ENCODE peak calls at places on chromosome 7, in six cellular contexts. Y is MM.1S, G is A549, I is foreskin fibroblast, M is fibroblast of villous mesenchyme, X is brain microvascular endothelial cell. L is an unnamed sample.

GRCh38 chr7:55367283-55367840 is 2.2 kb downstream of the LANCL2 start:
- DNase-seq in Y (no peak), G (no peak), I (no peak), M (no peak), X (no peak), L (no peak)

GRCh38 chr7:99109108-99110051 is 34.5 kb downstream of the SMURF1 start:
- DNase-seq in Y (no peak), G (no peak), I (no peak), M (no peak), X (peak; percentile 47), L (no peak)

GRCh38 chr7:134448359-134449229 is 10.3 kb downstream of the AKR1B1 start:
- DNase-seq in Y (no peak), G (peak; percentile 97), I (peak; percentile 88), M (peak; percentile 86), X (peak; percentile 74), L (no peak)

GRCh38 chr7:113698556-113699220 is 220.1 kb downstream of the PPP1R3A start:
- DNase-seq in Y (peak; percentile 52), G (no peak), I (peak; percentile 3), M (peak; percentile 20), X (peak; percentile 34), L (no peak)

GRCh38 chr7:43108255-43109011 is 4.0 kb upstream of the HECW1 start:
- DNase-seq in Y (peak; percentile 80), G (peak; percentile 58), I (peak; percentile 52), M (peak; percentile 59), X (peak; percentile 75), L (peak; percentile 72)

GRCh38 chr7:135744938-135745701 is 3.5 kb downstream of the FAM180A start:
- DNase-seq in Y (no peak), G (no peak), I (peak; percentile 79), M (peak; percentile 30), X (peak; percentile 68), L (no peak)

GRCh38 chr7:107446988-107447387 is 22.9 kb upstream of the GPR22 start:
- DNase-seq in Y (no peak), G (no peak), I (no peak), M (no peak), X (peak; percentile 56), L (no peak)

GRCh38 chr7:105298439-105298894 is 90.3 kb downstream of the SRPK2 start:
- DNase-seq in Y (peak; percentile 87), G (no peak), I (no peak), M (no peak), X (no peak), L (no peak)

GRCh38 chr7:136931169-136931867 is 62.9 kb downstream of the CHRM2 start:
- DNase-seq in Y (no peak), G (no peak), I (no peak), M (no peak), X (no peak), L (no peak)

GRCh38 chr7:2689343-2689847 is 1.4 kb downstream of the AMZ1 start:
- DNase-seq in Y (no peak), G (no peak), I (no peak), M (no peak), X (no peak), L (no peak)

GRCh38 chr7:78175744-78176143 is 377.2 kb downstream of the PHTF2 start:
- DNase-seq in Y (no peak), G (no peak), I (no peak), M (no peak), X (no peak), L (no peak)

GRCh38 chr7:18408461-18408860 is 87.1 kb upstream of the HDAC9 start:
- DNase-seq in Y (no peak), G (no peak), I (peak; percentile 86), M (no peak), X (peak; percentile 58), L (no peak)

GRCh38 chr7:18414885-18415284 is 80.7 kb upstream of the HDAC9 start:
- DNase-seq in Y (no peak), G (no peak), I (no peak), M (no peak), X (no peak), L (no peak)

GRCh38 chr7:18416988-18417387 is 78.6 kb upstream of the HDAC9 start:
- DNase-seq in Y (no peak), G (no peak), I (no peak), M (no peak), X (no peak), L (no peak)

GRCh38 chr7:18408868-18409267 is 86.7 kb upstream of the HDAC9 start:
- DNase-seq in Y (no peak), G (no peak), I (no peak), M (no peak), X (no peak), L (no peak)

DNA sequence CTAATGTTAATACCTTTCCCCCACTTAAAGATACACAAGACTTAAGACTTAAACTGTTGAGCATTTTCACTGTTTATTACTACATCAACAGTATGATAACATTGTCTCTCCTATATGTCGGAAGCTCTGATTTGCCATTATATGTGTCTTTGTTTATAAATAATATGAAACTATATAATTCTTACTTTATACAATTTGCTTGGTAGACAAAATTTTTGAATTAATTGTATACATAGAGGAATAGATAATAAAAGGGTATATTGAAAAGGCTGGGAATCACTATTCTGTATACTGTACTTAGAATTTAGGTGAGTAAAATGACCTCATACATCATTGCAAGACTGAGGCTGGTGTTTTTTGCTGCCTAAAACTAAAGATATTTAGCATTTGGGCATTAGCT is 82.1 kb upstream of the HDAC9 start:
- DNase-seq in Y (no peak), G (no peak), I (no peak), M (no peak), X (no peak), L (no peak)
- TF ChIP-seq CTCF in Y (no peak), G (no peak), I (no peak), M (no peak), X (no peak), L (no peak)

GRCh38 chr7:47796347-47796746 is 151.9 kb downstream of the PKD1L1 start:
- DNase-seq in Y (peak; percentile 17), G (no peak), I (no peak), M (peak; percentile 44), X (no peak), L (no peak)

GRCh38 chr7:47795631-47796030 is 152.6 kb downstream of the PKD1L1 start:
- DNase-seq in Y (no peak), G (no peak), I (peak; percentile 72), M (peak; percentile 90), X (peak; percentile 75), L (no peak)

GRCh38 chr7:47794016-47794415 is 154.2 kb downstream of the PKD1L1 start:
- DNase-seq in Y (no peak), G (no peak), I (no peak), M (no peak), X (no peak), L (no peak)

GRCh38 chr7:47791682-47792081 is 156.6 kb downstream of the PKD1L1 start:
- DNase-seq in Y (no peak), G (no peak), I (no peak), M (no peak), X (no peak), L (no peak)

GRCh38 chr7:47792521-47793121 is 155.6 kb downstream of the PKD1L1 start:
- DNase-seq in Y (no peak), G (no peak), I (no peak), M (peak; percentile 58), X (peak; percentile 28), L (no peak)
- TF ChIP-seq CTCF in Y (peak; percentile 42), G (peak; percentile 35), I (peak; percentile 43), M (peak; percentile 66), X (peak; percentile 74), L (peak; percentile 30)

GRCh38 chr7:10720042-10720441 is 253.6 kb upstream of the PHF14 start:
- DNase-seq in Y (no peak), G (no peak), I (no peak), M (no peak), X (no peak), L (no peak)
- TF ChIP-seq CTCF in Y (no peak), G (no peak), I (no peak), M (no peak), X (no peak), L (no peak)

GRCh38 chr7:23655433-23655832 is 24.6 kb upstream of the FAM221A start:
- DNase-seq in Y (no peak), G (no peak), I (no peak), M (no peak), X (no peak), L (no peak)

GRCh38 chr7:23653942-23654341 is 26.1 kb upstream of the FAM221A start:
- DNase-seq in Y (no peak), G (no peak), I (no peak), M (no peak), X (no peak), L (no peak)

GRCh38 chr7:23658831-23659427 is 21.1 kb upstream of the FAM221A start:
- DNase-seq in Y (no peak), G (no peak), I (no peak), M (no peak), X (no peak), L (no peak)

DNA sequence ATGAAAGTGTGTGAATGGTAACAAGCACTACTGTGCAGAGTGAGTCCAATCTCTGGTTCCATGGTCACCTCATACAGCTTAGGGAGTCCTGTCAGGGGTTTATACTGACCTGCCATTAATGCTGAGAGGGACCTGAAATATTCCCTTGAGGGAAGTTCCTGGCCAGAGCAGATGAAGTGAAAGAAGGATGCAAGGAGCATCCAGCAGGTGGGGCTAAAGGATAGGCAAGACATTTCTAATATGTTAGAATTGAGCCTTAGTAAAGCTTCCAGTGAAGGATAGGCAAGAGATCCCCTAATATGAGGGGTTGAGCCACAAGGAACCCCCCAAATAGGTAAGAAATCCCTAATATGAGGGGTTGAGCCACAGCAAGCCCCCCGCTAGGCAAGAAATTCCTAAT is 25.5 kb upstream of the FAM221A start:
- DNase-seq in Y (peak; percentile 22), G (peak; percentile 13), I (peak; percentile 9), M (peak; percentile 23), X (peak; percentile 16), L (no peak)
- TF ChIP-seq CTCF in Y (peak; percentile 46), G (peak; percentile 22), I (peak; percentile 30), M (peak; percentile 41), X (peak; percentile 51), L (no peak)

DNA sequence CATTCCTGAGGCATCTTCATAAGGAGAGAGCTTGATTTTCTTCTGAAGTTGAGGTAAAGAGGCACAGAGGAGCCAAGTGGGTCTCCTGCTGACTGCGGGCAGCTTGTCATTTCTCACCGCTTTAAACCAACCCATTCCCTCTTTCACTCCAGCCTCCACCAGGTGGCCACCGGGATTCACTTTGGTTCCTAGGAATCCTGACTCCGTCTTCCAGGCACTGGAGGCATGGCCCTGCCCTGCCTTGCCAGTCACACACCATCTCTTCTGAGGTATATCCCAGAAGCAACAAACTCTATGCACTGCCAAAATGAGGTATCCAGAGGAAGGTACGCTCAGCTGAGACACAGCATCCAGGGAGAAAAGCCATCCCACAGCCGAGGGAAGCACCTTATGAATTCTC is 280.8 kb downstream of the TNS3 start:
- DNase-seq in Y (no peak), G (no peak), I (no peak), M (no peak), X (no peak), L (no peak)
- TF ChIP-seq CTCF in Y (no peak), G (no peak), I (no peak), M (peak; percentile 5), X (peak; percentile 56), L (no peak)

GRCh38 chr7:149838224-149838991 is at the start of gene ZNF862:
- DNase-seq in Y (peak; percentile 100), G (peak; percentile 99), I (peak; percentile 98), M (peak; percentile 97), X (peak; percentile 98), L (peak; percentile 93)
- TF ChIP-seq CTCF in Y (no peak), G (no peak), I (no peak), M (no peak), X (peak; percentile 29), L (no peak)